ENCODE peak calls at places on chromosome 20, in four cellular contexts. G is GM12878, Y is HepG2, F is GM12892. Z is an unnamed sample.

GRCh38 chr20:62888910-62889309 is 27.3 kb upstream of the TCFL5 start:
- DNase-seq in G (no peak), Y (no peak), F (no peak), Z (no peak)

GRCh38 chr20:50278684-50279531 is 88.3 kb downstream of the CEBPB start:
- DNase-seq in G (no peak), Y (peak; percentile 87), F (no peak), Z (no peak)

GRCh38 chr20:57008217-57008616 is 258.2 kb downstream of the BMP7 start:
- DNase-seq in G (no peak), Y (no peak), F (no peak), Z (no peak)

GRCh38 chr20:36144336-36144735 is 10.2 kb upstream of the EPB41L1 start:
- DNase-seq in G (no peak), Y (no peak), F (no peak), Z (no peak)

GRCh38 chr20:52747736-52748135 is 224.4 kb upstream of the TSHZ2 start:
- DNase-seq in G (no peak), Y (peak; percentile 37), F (no peak), Z (peak; percentile 30)

GRCh38 chr20:48823960-48824497 is 3.8 kb downstream of the PREX1 start:
- DNase-seq in G (peak; percentile 76), Y (no peak), F (peak; percentile 50), Z (no peak)

GRCh38 chr20:48171626-48172025 is 386.3 kb upstream of the SULF2 start:
- DNase-seq in G (no peak), Y (no peak), F (no peak), Z (no peak)

GRCh38 chr20:62702886-62703852 is 5.5 kb upstream of the NTSR1 start:
- DNase-seq in G (no peak), Y (peak; percentile 48), F (no peak), Z (no peak)

GRCh38 chr20:54123587-54124180 is 50.1 kb downstream of the CYP24A1 start:
- DNase-seq in G (no peak), Y (peak; percentile 100), F (no peak), Z (no peak)

GRCh38 chr20:17966432-17967312 is 1.9 kb downstream of the SNX5 start:
- DNase-seq in G (no peak), Y (peak; percentile 67), F (no peak), Z (peak; percentile 55)

GRCh38 chr20:17909745-17910345 is 58.7 kb downstream of the SNX5 start:
- DNase-seq in G (no peak), Y (no peak), F (no peak), Z (no peak)

GRCh38 chr20:4946585-4947378 is 54.5 kb downstream of the SLC23A2 start:
- DNase-seq in G (peak; percentile 31), Y (no peak), F (peak; percentile 23), Z (no peak)

GRCh38 chr20:61605283-61605682 is 353.2 kb downstream of the CDH4 start:
- DNase-seq in G (no peak), Y (no peak), F (no peak), Z (no peak)

GRCh38 chr20:18849131-18849530 is 35.5 kb downstream of the SCP2D1 start:
- DNase-seq in G (no peak), Y (no peak), F (no peak), Z (no peak)

GRCh38 chr20:20076297-20077065 is 24.1 kb downstream of the CFAP61 start:
- DNase-seq in G (no peak), Y (no peak), F (no peak), Z (no peak)

GRCh38 chr20:58988565-58988882 is 7.5 kb downstream of the NELFCD start:
- DNase-seq in G (no peak), Y (no peak), F (no peak), Z (no peak)

GRCh38 chr20:44526129-44526528 is 4.3 kb upstream of the SERINC3 start:
- DNase-seq in G (no peak), Y (peak; percentile 46), F (no peak), Z (no peak)

GRCh38 chr20:57693002-57693582 is 16.7 kb downstream of the PMEPA1 start:
- DNase-seq in G (no peak), Y (no peak), F (no peak), Z (no peak)

GRCh38 chr20:549720-550496 is 6.3 kb upstream of the CSNK2A1 start:
- DNase-seq in G (no peak), Y (no peak), F (no peak), Z (no peak)

GRCh38 chr20:33351696-33352095 is 49.6 kb downstream of the CDK5RAP1 start:
- DNase-seq in G (no peak), Y (peak; percentile 64), F (no peak), Z (no peak)
- TF ChIP-seq TAF1 in G (no peak), Y (no peak), F (no peak), Z (no peak)

DNA sequence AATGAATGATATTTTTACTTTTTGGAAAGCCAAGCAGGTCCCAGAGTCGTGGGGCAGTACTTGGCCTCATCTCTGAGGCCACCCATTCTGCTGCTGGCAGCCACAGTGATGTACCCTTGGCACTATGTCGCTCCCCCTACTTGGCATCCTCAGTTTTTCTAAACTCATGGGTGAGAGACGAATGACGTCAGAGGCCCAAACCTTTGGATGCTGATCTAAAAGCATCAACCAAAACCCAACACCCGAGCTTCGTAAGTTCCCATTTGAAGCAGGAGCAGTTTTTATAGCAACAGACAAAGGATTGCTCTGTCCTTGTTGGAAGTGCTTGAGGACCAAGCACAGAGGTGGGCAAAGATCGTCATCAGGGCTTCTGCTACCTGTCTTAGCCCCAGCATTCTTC is 212.9 kb downstream of the PAX1 start:
- DNase-seq in G (no peak), Y (no peak), F (no peak), Z (no peak)
- TF ChIP-seq TAF1 in G (no peak), Y (no peak), F (no peak), Z (no peak)

GRCh38 chr20:38728237-38728761 is 4.0 kb downstream of the SLC32A1 start:
- DNase-seq in G (no peak), Y (no peak), F (no peak), Z (peak; percentile 26)
- TF ChIP-seq TAF1 in G (no peak), Y (no peak), F (no peak), Z (no peak)

DNA sequence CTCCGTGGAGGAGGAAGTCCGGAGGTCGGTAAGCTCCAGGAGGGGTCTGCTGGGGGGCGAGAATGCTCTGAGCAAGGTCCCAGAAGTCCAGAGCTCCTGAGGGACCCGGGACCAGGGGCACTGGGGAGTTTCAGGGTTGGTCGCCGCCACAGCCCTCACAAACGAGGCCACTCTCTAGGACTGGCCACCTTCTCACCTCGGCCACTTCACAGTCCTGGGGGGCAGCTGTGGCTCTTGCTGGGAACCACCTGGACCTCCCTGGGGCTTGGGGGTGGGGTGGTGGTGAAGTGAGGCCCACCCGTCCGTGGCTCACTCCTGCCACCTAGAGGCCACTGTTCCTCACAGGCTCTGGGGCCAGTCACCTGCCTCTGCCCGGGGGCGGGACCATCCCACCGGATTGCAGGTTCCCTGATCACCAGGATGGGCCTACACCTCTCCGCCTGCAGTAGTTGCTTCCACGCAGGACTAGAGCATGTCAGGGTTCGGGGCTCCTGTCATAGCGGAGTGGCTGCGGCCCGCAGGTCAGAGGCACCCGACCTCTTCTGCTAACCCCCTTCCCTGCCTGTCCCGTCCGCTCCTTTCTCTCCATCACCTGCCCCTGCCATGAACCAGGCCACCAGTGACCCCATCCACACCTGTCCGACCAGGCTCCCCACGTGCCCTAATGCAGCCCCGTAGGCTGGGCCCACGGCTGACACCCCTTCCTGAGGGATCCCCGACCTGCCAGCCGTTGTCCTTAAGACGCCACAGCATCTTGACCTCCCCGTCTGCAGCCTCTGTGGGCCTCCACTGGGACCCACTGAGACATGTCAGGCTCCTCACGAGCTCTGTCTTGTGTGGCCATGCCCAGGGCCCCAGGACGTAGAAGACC is 5.1 kb upstream of the TCEA2 start:
- DNase-seq in G (no peak), Y (peak; percentile 83), F (peak; percentile 98), Z (peak; percentile 95)
- TF ChIP-seq TAF1 in G (no peak), Y (no peak), F (no peak), Z (no peak)

GRCh38 chr20:15099130-15099529 is 761.7 kb upstream of the FLRT3 start:
- DNase-seq in G (no peak), Y (no peak), F (no peak), Z (no peak)

GRCh38 chr20:15098351-15098750 is 760.9 kb upstream of the FLRT3 start:
- DNase-seq in G (no peak), Y (no peak), F (no peak), Z (no peak)

DNA sequence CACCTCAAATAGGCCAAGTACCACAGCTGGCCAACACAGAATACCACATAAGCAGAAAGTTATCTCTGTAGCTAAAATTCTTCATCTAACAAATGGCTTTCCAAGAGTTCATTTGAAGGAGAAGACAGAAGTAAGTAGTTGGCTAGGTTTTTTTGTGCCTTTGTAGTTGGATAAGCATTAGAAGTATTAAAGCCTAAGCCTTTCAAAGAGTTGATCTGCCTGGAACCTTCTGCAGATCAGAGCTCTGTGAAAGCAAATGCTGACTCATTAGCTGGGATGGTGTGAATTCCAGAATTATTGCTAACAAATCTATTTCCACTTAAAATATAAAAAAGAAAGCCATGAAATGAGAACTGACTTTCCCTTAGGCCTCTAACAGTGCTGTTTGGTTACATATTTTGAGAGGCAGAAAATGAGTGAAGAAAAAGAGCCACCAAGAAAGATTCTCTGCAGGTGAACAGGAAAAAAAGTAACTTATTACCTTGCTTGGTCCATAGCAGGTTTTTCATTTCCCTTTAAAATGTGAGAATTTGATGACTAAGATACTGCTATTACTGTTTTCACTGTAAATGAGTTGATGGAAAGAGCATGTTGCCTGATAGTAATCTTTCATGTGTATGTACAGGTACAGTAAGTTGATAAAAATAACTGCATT is 763.2 kb upstream of the FLRT3 start:
- DNase-seq in G (no peak), Y (no peak), F (no peak), Z (no peak)
- TF ChIP-seq TAF1 in G (no peak), Y (no peak), F (no peak), Z (no peak)

GRCh38 chr20:38167851-38168760 is 3.0 kb upstream of the TGM2 start:
- DNase-seq in G (no peak), Y (peak; percentile 92), F (no peak), Z (no peak)
- TF ChIP-seq TAF1 in G (no peak), Y (no peak), F (no peak), Z (no peak)